ENCODE peak calls at places on chromosomes 11 and 22, in eight cellular contexts. O is stimulated activated CD4-positive, alpha-beta T cell treated with anti-CD3 and anti-CD28 coated beads, Interleukin-4, amount 100 ng/mL, for 1 hour; J is skeletal muscle cell; C is chondrocyte; E is natural killer cell; I is dorsolateral prefrontal cortex; Q is Caco-2; D is HEK293T. P is an unnamed sample.
A peak's percentile ranks its signal among the peaks of the same experiment; 100 is the strongest.

GRCh38 chr22:40204331-40205116 is 26.8 kb downstream of the TNRC6B start:
- DNase-seq in O (no peak), J (peak; percentile 43), C (no peak), E (no peak), I (no peak), Q (no peak), D (no peak), P (no peak)

GRCh38 chr22:39839917-39840510 is 53.5 kb downstream of the ENTHD1 start:
- DNase-seq in O (peak; percentile 19), J (no peak), C (no peak), E (no peak), I (no peak), Q (no peak), D (no peak), P (no peak)

GRCh38 chr11:126990716-126991480 is 9.7 kb downstream of the KIRREL3 start:
- DNase-seq in O (no peak), J (no peak), C (no peak), E (no peak), I (no peak), Q (no peak), D (no peak), P (no peak)

GRCh38 chr22:21951062-21951461 is 1.6 kb downstream of the PPM1F start:
- DNase-seq in O (no peak), J (no peak), C (no peak), E (no peak), I (no peak), Q (no peak), D (no peak), P (no peak)

GRCh38 chr11:96279421-96280290 is 63.3 kb downstream of the MAML2 start:
- DNase-seq in O (no peak), J (peak; percentile 45), C (no peak), E (no peak), I (no peak), Q (no peak), D (no peak), P (peak; percentile 50)

GRCh38 chr11:27705873-27706820 is 5.9 kb upstream of the BDNF start:
- DNase-seq in O (no peak), J (no peak), C (no peak), E (no peak), I (no peak), Q (peak; percentile 39), D (peak; percentile 59), P (no peak)

GRCh38 chr11:431921-432320 is 9.9 kb downstream of the ANO9 start:
- DNase-seq in O (no peak), J (no peak), C (no peak), E (no peak), I (no peak), Q (no peak), D (no peak), P (no peak)

GRCh38 chr11:124194696-124195418 is 11.7 kb downstream of the OR10D3 start:
- DNase-seq in O (no peak), J (peak; percentile 11), C (no peak), E (no peak), I (no peak), Q (peak; percentile 62), D (peak; percentile 55), P (no peak)

GRCh38 chr11:2202071-2202899 is 30.7 kb upstream of the TH start:
- DNase-seq in O (no peak), J (no peak), C (peak; percentile 84), E (no peak), I (peak; percentile 23), Q (peak; percentile 100), D (no peak), P (no peak)

GRCh38 chr22:37569921-37570660 is 9.8 kb downstream of the LGALS2 start:
- DNase-seq in O (no peak), J (no peak), C (no peak), E (no peak), I (no peak), Q (no peak), D (no peak), P (no peak)

GRCh38 chr11:12182650-12183511 is 72.5 kb downstream of the MICAL2 start:
- DNase-seq in O (no peak), J (peak; percentile 98), C (no peak), E (no peak), I (no peak), Q (peak; percentile 91), D (no peak), P (no peak)

GRCh38 chr22:35462558-35463230 is 62.8 kb downstream of the MCM5 start:
- DNase-seq in O (no peak), J (no peak), C (no peak), E (no peak), I (no peak), Q (no peak), D (no peak), P (no peak)